ENCODE peak calls at places on chromosomes 5 and 9, in ten cellular contexts. W is fibroblast of pulmonary artery, O is heart right ventricle, I is mesothelial cell of epicardium, T is B cell, B is GM20000, S is cardiac fibroblast, V is MM.1S, Y is dorsolateral prefrontal cortex, K is cardiac muscle cell. Z is an unnamed sample.
A peak's percentile ranks its signal among the peaks of the same experiment; 100 is the strongest.

GRCh38 chr5:97077246-97077645 is 65.2 kb downstream of the LIX1 start:
- DNase-seq in W (no peak), O (no peak), I (no peak), T (no peak), B (no peak), S (no peak), V (no peak), Y (no peak), K (no peak), Z (no peak)

GRCh38 chr9:98780059-98780749 is 16.2 kb downstream of the ANKS6 start:
- DNase-seq in W (no peak), O (no peak), I (no peak), T (no peak), B (no peak), S (no peak), V (no peak), Y (no peak), K (no peak), Z (no peak)

GRCh38 chr5:23466401-23466886 is 41.0 kb upstream of the PRDM9 start:
- DNase-seq in W (peak; percentile 91), O (no peak), I (no peak), T (no peak), B (no peak), S (peak; percentile 77), V (no peak), Y (no peak), K (no peak), Z (no peak)

GRCh38 chr5:109063223-109063622 is 315.5 kb downstream of the FER start:
- DNase-seq in W (peak; percentile 21), O (no peak), I (no peak), T (no peak), B (no peak), S (peak; percentile 31), V (peak; percentile 2), Y (no peak), K (no peak), Z (no peak)

GRCh38 chr5:142179776-142180387 is 71.3 kb downstream of the NDFIP1 start:
- DNase-seq in W (no peak), O (no peak), I (no peak), T (no peak), B (no peak), S (no peak), V (no peak), Y (no peak), K (no peak), Z (no peak)

GRCh38 chr9:130430232-130430631 is 14.5 kb upstream of the ASS1 start:
- DNase-seq in W (no peak), O (no peak), I (no peak), T (no peak), B (no peak), S (no peak), V (no peak), Y (no peak), K (no peak), Z (no peak)

GRCh38 chr5:179334017-179334765 is 11.1 kb downstream of the ADAMTS2 start:
- DNase-seq in W (no peak), O (no peak), I (no peak), T (no peak), B (no peak), S (no peak), V (no peak), Y (no peak), K (no peak), Z (no peak)

GRCh38 chr9:133667759-133668450 is 31.7 kb downstream of the DBH start:
- DNase-seq in W (no peak), O (no peak), I (no peak), T (no peak), B (no peak), S (no peak), V (no peak), Y (no peak), K (no peak), Z (no peak)

GRCh38 chr9:98665511-98665910 is 43.2 kb downstream of the GABBR2 start:
- DNase-seq in W (no peak), O (no peak), I (no peak), T (no peak), B (no peak), S (no peak), V (no peak), Y (peak; percentile 23), K (no peak), Z (no peak)

GRCh38 chr9:6783753-6784152 is 26.0 kb downstream of the KDM4C start:
- DNase-seq in W (no peak), O (no peak), I (no peak), T (no peak), B (no peak), S (no peak), V (no peak), Y (no peak), K (no peak), Z (no peak)

GRCh38 chr5:140883373-140883772 is 1.4 kb downstream of the PCDHA13 start:
- DNase-seq in W (no peak), O (no peak), I (no peak), T (no peak), B (peak; percentile 12), S (no peak), V (no peak), Y (no peak), K (no peak), Z (no peak)

GRCh38 chr5:10528056-10528816 is 35.6 kb upstream of the ANKRD33B start:
- DNase-seq in W (no peak), O (no peak), I (no peak), T (no peak), B (no peak), S (peak; percentile 27), V (no peak), Y (no peak), K (no peak), Z (no peak)

GRCh38 chr5:61306531-61307195 is 25.4 kb upstream of the ZSWIM6 start:
- DNase-seq in W (peak; percentile 81), O (no peak), I (no peak), T (no peak), B (peak; percentile 37), S (peak; percentile 76), V (peak; percentile 85), Y (no peak), K (no peak), Z (no peak)

GRCh38 chr9:6805532-6805931 is 47.8 kb downstream of the KDM4C start:
- DNase-seq in W (peak; percentile 62), O (no peak), I (no peak), T (no peak), B (no peak), S (peak; percentile 58), V (no peak), Y (peak; percentile 72), K (no peak), Z (no peak)

GRCh38 chr9:38032266-38032830 is 36.7 kb downstream of the SHB start:
- DNase-seq in W (no peak), O (no peak), I (no peak), T (no peak), B (no peak), S (no peak), V (no peak), Y (no peak), K (no peak), Z (no peak)

GRCh38 chr5:157708866-157709265 is 22.4 kb upstream of the THG1L start:
- DNase-seq in W (peak; percentile 20), O (no peak), I (no peak), T (no peak), B (no peak), S (peak; percentile 26), V (no peak), Y (no peak), K (no peak), Z (no peak)
- TF ChIP-seq CTCF in W (no peak), O (no peak), I (no peak), T (no peak), B (no peak), S (no peak), V (no peak), Y (no peak), K (no peak), Z (no peak)

GRCh38 chr5:111345731-111346130 is 121.5 kb downstream of the CAMK4 start:
- DNase-seq in W (no peak), O (no peak), I (no peak), T (no peak), B (no peak), S (peak; percentile 1), V (no peak), Y (peak; percentile 12), K (no peak), Z (no peak)
- TF ChIP-seq CTCF in W (no peak), O (no peak), I (no peak), T (no peak), B (no peak), S (no peak), V (no peak), Y (no peak), K (no peak), Z (no peak)

GRCh38 chr9:128819716-128820664 is 1.7 kb downstream of the ENDOG start:
- DNase-seq in W (peak; percentile 64), O (peak; percentile 45), I (no peak), T (no peak), B (no peak), S (peak; percentile 74), V (no peak), Y (peak; percentile 71), K (peak; percentile 22), Z (no peak)

GRCh38 chr9:128820665-128821583 is 2.6 kb downstream of the ENDOG start:
- DNase-seq in W (no peak), O (no peak), I (no peak), T (no peak), B (no peak), S (no peak), V (no peak), Y (no peak), K (no peak), Z (no peak)

GRCh38 chr9:128821584-128822406 is 3.5 kb downstream of the ENDOG start:
- DNase-seq in W (no peak), O (no peak), I (no peak), T (no peak), B (no peak), S (no peak), V (no peak), Y (no peak), K (no peak), Z (no peak)

GRCh38 chr9:128818839-128819715 is 777 bp downstream of the ENDOG start:
- DNase-seq in W (no peak), O (peak; percentile 49), I (no peak), T (no peak), B (peak; percentile 79), S (peak; percentile 13), V (peak; percentile 54), Y (peak; percentile 36), K (peak; percentile 65), Z (peak; percentile 42)

GRCh38 chr9:128818099-128818838 is at the start of gene ENDOG:
- DNase-seq in W (peak; percentile 96), O (peak; percentile 99), I (peak; percentile 95), T (peak; percentile 97), B (peak; percentile 99), S (peak; percentile 97), V (peak; percentile 98), Y (peak; percentile 98), K (peak; percentile 99), Z (peak; percentile 98)
- TF ChIP-seq CTCF in W (peak; percentile 90), O (peak; percentile 99), I (peak; percentile 95), T (peak; percentile 95), B (peak; percentile 93), S (peak; percentile 99), V (peak; percentile 89), Y (peak; percentile 93), K (peak; percentile 98), Z (peak; percentile 98)

DNA sequence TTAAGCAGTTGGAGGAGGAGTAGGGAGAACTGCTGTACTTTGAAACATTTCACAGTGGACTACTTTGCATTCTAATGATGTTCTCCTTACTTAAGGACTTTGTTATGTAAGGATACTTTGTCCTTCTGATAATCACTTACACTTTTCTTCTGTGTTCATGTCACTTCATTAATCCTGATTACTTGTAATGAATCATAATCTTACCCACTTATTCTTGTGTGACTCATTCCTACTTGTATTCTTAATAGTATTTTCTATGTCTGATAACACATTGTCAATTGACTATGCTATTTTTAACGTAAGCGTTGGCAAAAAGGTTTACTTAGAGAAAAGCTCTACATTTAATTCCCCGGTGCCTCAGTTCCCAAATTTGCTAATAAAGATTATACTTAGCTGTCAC is 63.8 kb downstream of the GHR start:
- DNase-seq in W (no peak), O (no peak), I (no peak), T (no peak), B (no peak), S (no peak), V (no peak), Y (no peak), K (peak; percentile 32), Z (no peak)
- TF ChIP-seq CTCF in W (no peak), O (no peak), I (no peak), T (no peak), B (no peak), S (no peak), V (no peak), Y (no peak), K (no peak), Z (no peak)

Z was measured in natural killer cell.